ENCODE peak calls at places on chromosomes 12 and 14, in eight cellular contexts. W is suprapubic skin, N is fibroblast of lung, U is IMR-90, R is H1, S is right lobe of liver, T is ascending aorta, G is uterus. Y is an unnamed sample. For H3K36me3, the result is how much of the 10 kb centered on the place peaks cover.

GRCh38 chr14:96407980-96408570 is 16.1 kb downstream of the AK7 start:
- DNase-seq in N (no peak), W (no peak), G (no peak), U (no peak), S (no peak), R (no peak), T (no peak), Y (no peak)

GRCh38 chr14:99718031-99718810 is 34.1 kb downstream of the CYP46A1 start:
- DNase-seq in W (peak), G (no peak), R (no peak), S (no peak), T (no peak), N (no peak), U (no peak), Y (no peak)

GRCh38 chr14:25042362-25043299 is 7.3 kb downstream of the STXBP6 start:
- DNase-seq in W (no peak), R (no peak), U (peak), T (no peak), S (no peak), G (no peak), N (peak), Y (peak)

GRCh38 chr12:116397148-116397547 is 119.7 kb upstream of the MED13L start:
- DNase-seq in S (no peak), N (peak), R (no peak), W (no peak), U (peak), T (no peak), G (no peak), Y (no peak)

GRCh38 chr14:57533214-57533613 is 39.6 kb upstream of the CCDC198 start:
- DNase-seq in S (no peak), G (no peak), N (peak), U (no peak), R (no peak), T (no peak), W (no peak), Y (no peak)

GRCh38 chr14:88493392-88494185 is 61.2 kb downstream of the PTPN21 start:
- DNase-seq in S (no peak), W (no peak), T (no peak), N (no peak), R (no peak), G (no peak), U (no peak), Y (no peak)

GRCh38 chr14:33165144-33165925 is 226.7 kb downstream of the NPAS3 start:
- DNase-seq in S (no peak), T (no peak), N (no peak), W (no peak), U (no peak), G (no peak), R (no peak), Y (no peak)

GRCh38 chr12:49089831-49090773 is 4.5 kb downstream of the DHH start:
- DNase-seq in S (peak), U (peak), N (peak), R (peak), T (peak), W (no peak), G (no peak), Y (no peak)

GRCh38 chr12:105617141-105617540 is 286.6 kb downstream of the C12orf75 start:
- DNase-seq in W (no peak), T (no peak), U (no peak), S (no peak), N (no peak), R (no peak), G (no peak), Y (no peak)

GRCh38 chr12:51371295-51371953 is 19.8 kb downstream of the GALNT6 start:
- DNase-seq in N (peak), U (peak), R (no peak), T (peak), W (no peak), S (peak), G (peak), Y (peak)

GRCh38 chr12:102736328-102736727 is 180.7 kb downstream of the PAH start:
- DNase-seq in W (no peak), U (no peak), T (no peak), S (no peak), R (no peak), G (no peak), N (no peak), Y (no peak)

GRCh38 chr12:99959549-99960170 is 25.1 kb downstream of the ANKS1B start:
- DNase-seq in U (no peak), R (no peak), S (no peak), N (peak), G (no peak), T (no peak), W (no peak), Y (no peak)

GRCh38 chr12:13183621-13184020 is 12.9 kb upstream of the EMP1 start:
- DNase-seq in T (no peak), N (no peak), G (no peak), U (peak), S (no peak), W (no peak), R (no peak), Y (no peak)

GRCh38 chr12:49627752-49628360 is 4.5 kb downstream of the PRPF40B start:
- DNase-seq in G (no peak), T (no peak), R (no peak), W (no peak), U (peak), S (no peak), N (no peak), Y (no peak)

GRCh38 chr12:22312336-22312735 is 22.2 kb downstream of the ST8SIA1 start:
- DNase-seq in N (peak), S (no peak), G (no peak), R (no peak), T (no peak), W (no peak), U (peak), Y (peak)

GRCh38 chr12:49998453-49998852 is 25.7 kb downstream of the AQP6 start:
- DNase-seq in U (no peak), T (no peak), G (no peak), W (no peak), N (no peak), S (no peak), R (no peak), Y (no peak)

GRCh38 chr12:108457006-108457733 is 57.9 kb upstream of the FICD start:
- DNase-seq in S (no peak), R (peak), U (peak), G (no peak), N (peak), W (no peak), T (no peak), Y (no peak)

GRCh38 chr12:6751767-6752166 is 1.2 kb downstream of the MLF2 start:
- DNase-seq in G (peak), N (no peak), U (no peak), W (no peak), R (no peak), S (no peak), T (no peak), Y (no peak)
- H3K36me3 ChIP-seq in G (under half), N (under half), U (under half), W (under half), R (under half), S (under half), T (under half), Y (under half)

GRCh38 chr12:48074266-48074665 is 31.6 kb downstream of the SENP1 start:
- DNase-seq in W (no peak), N (no peak), U (no peak), G (no peak), S (no peak), R (no peak), T (no peak), Y (no peak)
- H3K36me3 ChIP-seq in W (half or more), N (under half), U (under half), G (under half), S (under half), R (under half), T (half or more), Y (under half)

GRCh38 chr12:91630118-91630517 is 447.5 kb upstream of the DCN start:
- DNase-seq in T (no peak), S (no peak), N (no peak), W (no peak), R (no peak), U (no peak), G (no peak), Y (no peak)
- H3K36me3 ChIP-seq in T (under half), S (under half), N (under half), W (under half), R (under half), U (under half), G (under half), Y (under half)

DNA sequence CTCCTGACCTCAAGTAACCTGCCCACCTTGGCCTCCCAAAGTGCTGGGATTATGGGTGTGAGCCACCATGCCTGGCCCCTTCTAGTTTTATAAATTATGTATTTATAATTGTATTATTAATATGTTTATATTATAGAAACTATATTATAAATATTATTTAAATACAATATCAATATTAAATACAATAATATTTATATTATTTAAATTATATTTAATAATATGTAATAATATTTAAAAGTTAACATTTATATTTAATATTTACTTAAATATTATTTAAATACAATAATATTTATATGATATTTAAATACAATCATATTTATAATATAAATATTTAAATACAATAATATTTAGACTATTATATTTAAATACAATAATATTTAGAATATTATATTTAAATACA is 20.0 kb downstream of the SDR9C7 start:
- DNase-seq in T (no peak), N (no peak), W (no peak), R (no peak), G (no peak), U (no peak), S (no peak), Y (no peak)
- H3K36me3 ChIP-seq in T (under half), N (under half), W (under half), R (under half), G (under half), U (under half), S (under half), Y (under half)

GRCh38 chr12:112198120-112198733 is 72.9 kb downstream of the TRAFD1 start:
- DNase-seq in S (peak), G (peak), W (no peak), U (peak), N (peak), R (peak), T (no peak), Y (peak)
- H3K36me3 ChIP-seq in S (under half), G (under half), W (half or more), U (half or more), N (under half), R (under half), T (half or more), Y (under half)

GRCh38 chr12:56304276-56304675 is 4.1 kb upstream of the CS start:
- DNase-seq in T (no peak), G (no peak), S (no peak), R (no peak), W (no peak), U (no peak), N (no peak), Y (no peak)

GRCh38 chr12:56308714-56309113 is 7.1 kb downstream of the CNPY2 start:
- DNase-seq in N (no peak), U (no peak), T (no peak), R (no peak), W (no peak), S (no peak), G (no peak), Y (no peak)

GRCh38 chr12:56311003-56311402 is 4.8 kb downstream of the CNPY2 start:
- DNase-seq in N (no peak), S (no peak), T (no peak), R (no peak), W (no peak), G (no peak), U (no peak), Y (no peak)

GRCh38 chr12:56307221-56307965 is 7.3 kb upstream of the CS start:
- DNase-seq in G (no peak), U (no peak), S (no peak), R (no peak), T (no peak), W (no peak), N (no peak), Y (no peak)
- H3K36me3 ChIP-seq in G (under half), U (under half), S (under half), R (under half), T (half or more), W (under half), N (under half), Y (under half)

Y was measured in prostate gland.